ENCODE peak calls at places on chromosomes 16 and 17, in eight cellular contexts. S is T-helper 1 cell; Q is endothelial cell of umbilical vein; B is activated T-cell treated with anti-CD3 and anti-CD28 coated beads, Interleukin-2, amount 50 U/mL, for 72 hours; T is EL; I is AG08395; F is HT-29; R is stimulated activated CD4-positive, alpha-beta T cell treated with anti-CD3 and anti-CD28 coated beads, Interleukin-1b, Interleukin-23, amount 100 ng/mL, for 1 hour. X is an unnamed sample.

GRCh38 chr17:17519886-17520285 is 23.7 kb upstream of the RASD1 start:
- DNase-seq in S (no peak), Q (no peak), B (no peak), T (no peak), I (no peak), F (no peak), R (no peak), X (no peak)

GRCh38 chr16:2511996-2512919 is 1.5 kb upstream of the ATP6V0C start:
- DNase-seq in S (no peak), Q (no peak), B (no peak), T (no peak), I (no peak), F (no peak), R (no peak), X (no peak)

GRCh38 chr16:1530883-1531637 is 2.4 kb upstream of the TMEM204 start:
- DNase-seq in S (no peak), Q (no peak), B (no peak), T (peak), I (peak), F (no peak), R (no peak), X (no peak)

GRCh38 chr16:67517661-67518423 is 10.8 kb upstream of the RIPOR1 start:
- DNase-seq in S (no peak), Q (no peak), B (no peak), T (no peak), I (no peak), F (no peak), R (no peak), X (no peak)

GRCh38 chr16:883781-884180 is 83.2 kb upstream of the GNG13 start:
- DNase-seq in S (no peak), Q (no peak), B (no peak), T (no peak), I (no peak), F (no peak), R (no peak), X (no peak)

GRCh38 chr16:86567701-86568571 is 1.3 kb downstream of the FOXC2 start:
- DNase-seq in S (no peak), Q (peak), B (no peak), T (peak), I (peak), F (no peak), R (no peak), X (no peak)

GRCh38 chr16:65122974-65123845 is 1.3 kb upstream of the CDH11 start:
- DNase-seq in S (no peak), Q (no peak), B (no peak), T (peak), I (peak), F (no peak), R (no peak), X (no peak)

GRCh38 chr17:27569257-27569722 is 61.7 kb upstream of the LGALS9 start:
- DNase-seq in S (no peak), Q (peak), B (peak), T (peak), I (no peak), F (peak), R (no peak), X (peak)

GRCh38 chr16:75116081-75116910 is at the start of gene LDHD:
- DNase-seq in S (no peak), Q (peak), B (no peak), T (peak), I (peak), F (peak), R (no peak), X (peak)

GRCh38 chr16:66902648-66903543 is 15.8 kb downstream of the CDH16 start:
- DNase-seq in S (no peak), Q (no peak), B (no peak), T (no peak), I (no peak), F (no peak), R (no peak), X (no peak)

GRCh38 chr17:44820631-44821196 is 9.4 kb downstream of the GJC1 start:
- DNase-seq in S (no peak), Q (peak), B (no peak), T (peak), I (peak), F (peak), R (no peak), X (no peak)

GRCh38 chr17:41415833-41416335 is 8.5 kb downstream of the KRT37 start:
- DNase-seq in S (no peak), Q (no peak), B (no peak), T (peak), I (peak), F (no peak), R (no peak), X (no peak)

GRCh38 chr16:1826691-1827573 is at the start of the genes FAHD1 and HAGH:
- DNase-seq in S (peak), Q (peak), B (peak), T (peak), I (peak), F (peak), R (peak), X (peak)

GRCh38 chr17:81961087-81961514 is at the start of gene NOTUM:
- DNase-seq in S (no peak), Q (no peak), B (no peak), T (peak), I (peak), F (no peak), R (no peak), X (peak)

GRCh38 chr17:2883544-2884203 is 87.4 kb downstream of the RAP1GAP2 start:
- DNase-seq in S (no peak), Q (no peak), B (no peak), T (peak), I (peak), F (no peak), R (no peak), X (no peak)

GRCh38 chr17:40850287-40850972 is 16.6 kb downstream of the KRT12 start:
- DNase-seq in S (no peak), Q (no peak), B (no peak), T (peak), I (no peak), F (peak), R (no peak), X (no peak)

GRCh38 chr17:75346906-75347305 is 57.7 kb upstream of the SLC25A19 start:
- DNase-seq in S (no peak), Q (no peak), B (peak), T (peak), I (peak), F (peak), R (no peak), X (no peak)

GRCh38 chr16:70778901-70779309 is 22.1 kb downstream of the VAC14 start:
- DNase-seq in S (no peak), Q (peak), B (no peak), T (peak), I (peak), F (peak), R (no peak), X (peak)

GRCh38 chr16:52068447-52069074 is 478.4 kb downstream of the TOX3 start:
- DNase-seq in S (no peak), Q (no peak), B (no peak), T (no peak), I (no peak), F (peak), R (no peak), X (no peak)

GRCh38 chr16:86777098-86777946 is 199.0 kb downstream of the FOXL1 start:
- DNase-seq in S (no peak), Q (no peak), B (no peak), T (no peak), I (no peak), F (no peak), R (no peak), X (no peak)

GRCh38 chr17:66040402-66040801 is 151.5 kb downstream of the CEP112 start:
- DNase-seq in S (no peak), Q (no peak), B (no peak), T (no peak), I (no peak), F (no peak), R (no peak), X (no peak)

GRCh38 chr16:56625943-56626654 is 518 bp downstream of the MT1E start:
- DNase-seq in S (no peak), Q (no peak), B (no peak), T (peak), I (peak), F (no peak), R (no peak), X (peak)

GRCh38 chr16:48963901-48964615 is 317.6 kb downstream of the CBLN1 start:
- DNase-seq in S (no peak), Q (no peak), B (no peak), T (peak), I (peak), F (peak), R (no peak), X (no peak)

GRCh38 chr16:57651344-57652333 is 16.5 kb upstream of the ADGRG3 start:
- DNase-seq in S (no peak), Q (no peak), B (no peak), T (no peak), I (no peak), F (no peak), R (no peak), X (no peak)

GRCh38 chr17:48908047-48908843 is at the start of gene UBE2Z:
- DNase-seq in S (peak), Q (peak), B (peak), T (peak), I (peak), F (peak), R (peak), X (peak)

GRCh38 chr17:81519284-81520020 is 6.9 kb upstream of the ACTG1 start:
- DNase-seq in S (peak), Q (no peak), B (peak), T (no peak), I (no peak), F (peak), R (no peak), X (peak)

GRCh38 chr16:87304951-87305350 is 12.2 kb downstream of the C16orf95 start:
- DNase-seq in S (no peak), Q (no peak), B (no peak), T (no peak), I (no peak), F (no peak), R (no peak), X (no peak)

GRCh38 chr17:46929413-46929812 is 6.5 kb downstream of the GOSR2 start:
- DNase-seq in S (no peak), Q (peak), B (no peak), T (peak), I (peak), F (no peak), R (no peak), X (no peak)

GRCh38 chr17:81456798-81457197 is 55.8 kb downstream of the ACTG1 start:
- DNase-seq in S (no peak), Q (peak), B (no peak), T (no peak), I (no peak), F (no peak), R (no peak), X (no peak)

GRCh38 chr16:1964046-1964505 is 550 bp downstream of the RPS2 start:
- DNase-seq in S (no peak), Q (peak), B (peak), T (no peak), I (no peak), F (peak), R (no peak), X (no peak)

GRCh38 chr16:35399133-35399532 is 1939.7 kb downstream of the TP53TG3F start:
- DNase-seq in S (no peak), Q (no peak), B (no peak), T (no peak), I (no peak), F (no peak), R (no peak), X (no peak)

GRCh38 chr17:15436399-15437369 is 30.7 kb downstream of the CDRT4 start:
- DNase-seq in S (no peak), Q (peak), B (no peak), T (peak), I (peak), F (peak), R (no peak), X (no peak)

GRCh38 chr17:2975469-2975958 is 87.9 kb downstream of the OR1D5 start:
- DNase-seq in S (no peak), Q (no peak), B (no peak), T (peak), I (no peak), F (peak), R (no peak), X (peak)

GRCh38 chr17:1888741-1889140 is 58.9 kb downstream of the RPA1 start:
- DNase-seq in S (no peak), Q (no peak), B (no peak), T (no peak), I (no peak), F (no peak), R (no peak), X (no peak)

GRCh38 chr17:50620848-50621247 is 13.8 kb upstream of the ABCC3 start:
- DNase-seq in S (no peak), Q (no peak), B (no peak), T (no peak), I (no peak), F (no peak), R (no peak), X (no peak)

GRCh38 chr16:25134306-25134705 is 22.8 kb downstream of the LCMT1 start:
- DNase-seq in S (no peak), Q (no peak), B (no peak), T (no peak), I (no peak), F (no peak), R (no peak), X (peak)

GRCh38 chr16:73768786-73769203 is 527.8 kb upstream of the PSMD7 start:
- DNase-seq in S (no peak), Q (no peak), B (no peak), T (no peak), I (no peak), F (no peak), R (no peak), X (no peak)

GRCh38 chr17:9725575-9725974 is 65.8 kb downstream of the DHRS7C start:
- DNase-seq in S (no peak), Q (no peak), B (no peak), T (no peak), I (no peak), F (no peak), R (no peak), X (no peak)

X was measured in dermis microvascular lymphatic vessel endothelial cell.